ENCODE peak calls at places on chromosome 1, in seven cellular contexts. F, O, V, R, K, L and T are unnamed samples.

GRCh38 chr1:26522073-26522472 is 7.5 kb upstream of the RPS6KA1 start:
- DNase-seq in F (no peak), O (no peak), V (no peak), R (no peak), K (no peak), L (no peak), T (no peak)

GRCh38 chr1:205667909-205668643 is 12.2 kb downstream of the SLC45A3 start:
- DNase-seq in F (no peak), O (no peak), V (no peak), R (no peak), K (no peak), L (no peak), T (no peak)

GRCh38 chr1:36239941-36240637 is 15.8 kb downstream of the THRAP3 start:
- DNase-seq in F (no peak), O (no peak), V (peak), R (peak), K (no peak), L (no peak), T (no peak)

GRCh38 chr1:1548591-1548990 is 8.2 kb upstream of the TMEM240 start:
- DNase-seq in F (no peak), O (no peak), V (no peak), R (no peak), K (no peak), L (no peak), T (no peak)

GRCh38 chr1:154546264-154547043 is 12.0 kb downstream of the UBE2Q1 start:
- DNase-seq in F (no peak), O (peak), V (peak), R (peak), K (peak), L (no peak), T (peak)

GRCh38 chr1:53949023-53949611 is 3.0 kb downstream of the LRRC42 start:
- DNase-seq in F (no peak), O (peak), V (peak), R (peak), K (peak), L (no peak), T (no peak)

GRCh38 chr1:23964235-23964668 is 4.6 kb downstream of the PNRC2 start:
- DNase-seq in F (no peak), O (no peak), V (no peak), R (no peak), K (no peak), L (no peak), T (no peak)

GRCh38 chr1:227759345-227760300 is 24.4 kb downstream of the SNAP47 start:
- DNase-seq in F (no peak), O (no peak), V (no peak), R (no peak), K (peak), L (no peak), T (no peak)

GRCh38 chr1:9316512-9316911 is 23.8 kb downstream of the SPSB1 start:
- DNase-seq in F (no peak), O (no peak), V (no peak), R (no peak), K (no peak), L (no peak), T (no peak)

GRCh38 chr1:29320541-29320940 is 84.2 kb downstream of the PTPRU start:
- DNase-seq in F (no peak), O (no peak), V (no peak), R (no peak), K (no peak), L (no peak), T (no peak)

GRCh38 chr1:24793762-24794161 is 48.5 kb downstream of the CLIC4 start:
- DNase-seq in F (no peak), O (no peak), V (no peak), R (no peak), K (peak), L (no peak), T (no peak)

GRCh38 chr1:223230161-223230881 is 87.3 kb upstream of the TLR5 start:
- DNase-seq in F (no peak), O (no peak), V (no peak), R (no peak), K (peak), L (no peak), T (no peak)

GRCh38 chr1:246142320-246142893 is 364.7 kb downstream of the SMYD3 start:
- DNase-seq in F (no peak), O (no peak), V (no peak), R (no peak), K (peak), L (no peak), T (no peak)

GRCh38 chr1:8398677-8399076 is 80.8 kb downstream of the SLC45A1 start:
- DNase-seq in F (no peak), O (no peak), V (no peak), R (no peak), K (no peak), L (no peak), T (no peak)

GRCh38 chr1:215104283-215104682 is 21.7 kb downstream of the KCNK2 start:
- DNase-seq in F (no peak), O (no peak), V (no peak), R (no peak), K (peak), L (no peak), T (no peak)

GRCh38 chr1:197736689-197737088 is 38.6 kb downstream of the DENND1B start:
- DNase-seq in F (no peak), O (no peak), V (no peak), R (no peak), K (no peak), L (no peak), T (no peak)

GRCh38 chr1:164559342-164560070 is 522 bp downstream of the PBX1 start:
- DNase-seq in F (no peak), O (no peak), V (peak), R (peak), K (peak), L (peak), T (no peak)

GRCh38 chr1:34863501-34863900 is 4.0 kb upstream of the SMIM12 start:
- DNase-seq in F (no peak), O (no peak), V (no peak), R (no peak), K (no peak), L (no peak), T (no peak)

GRCh38 chr1:115669002-115669673 is 27.4 kb downstream of the VANGL1 start:
- DNase-seq in F (no peak), O (no peak), V (no peak), R (no peak), K (peak), L (no peak), T (peak)

GRCh38 chr1:184545601-184546000 is 158.8 kb downstream of the C1orf21 start:
- DNase-seq in F (no peak), O (no peak), V (no peak), R (no peak), K (no peak), L (no peak), T (no peak)

GRCh38 chr1:34398916-34399275 is 222.2 kb downstream of the C1orf94 start:
- DNase-seq in F (no peak), O (no peak), V (no peak), R (no peak), K (no peak), L (no peak), T (no peak)

GRCh38 chr1:39378377-39378776 is 113.1 kb upstream of the BMP8A start:
- DNase-seq in F (no peak), O (no peak), V (no peak), R (no peak), K (no peak), L (no peak), T (no peak)